ENCODE peak calls at places on chromosomes 16 and 17, in six cellular contexts. A is stimulated activated CD4-positive, alpha-beta T cell treated with anti-CD3 and anti-CD28 coated beads, Interleukin-2, amount 100 ng/mL, for 48 hours; D is AG08395; S is HTR-8/SVneo; P is substantia nigra; O is GF-D8. H is an unnamed sample.

GRCh38 chr17:63442549-63443035 is 3.5 kb downstream of the CYB561 start:
- DNase-seq in A (no peak), D (no peak), S (peak), P (no peak), O (no peak), H (no peak)

GRCh38 chr17:81097134-81097942 is 62.4 kb downstream of the BAIAP2 start:
- DNase-seq in A (peak), D (peak), S (peak), P (peak), O (no peak), H (no peak)

GRCh38 chr17:64655704-64656103 is 6.4 kb downstream of the SMURF2 start:
- DNase-seq in A (no peak), D (no peak), S (no peak), P (no peak), O (no peak), H (no peak)

GRCh38 chr16:87202346-87202745 is 114.8 kb downstream of the C16orf95 start:
- DNase-seq in A (no peak), D (peak), S (no peak), P (no peak), O (no peak), H (no peak)

GRCh38 chr16:30760160-30760559 is 1.7 kb downstream of the CFAP119 start:
- DNase-seq in A (no peak), D (no peak), S (no peak), P (no peak), O (no peak), H (no peak)

GRCh38 chr16:66427036-66427446 is at the start of gene BEAN1:
- DNase-seq in A (no peak), D (peak), S (peak), P (no peak), O (no peak), H (no peak)

GRCh38 chr16:53541326-53541725 is 38.3 kb upstream of the AKTIP start:
- DNase-seq in A (no peak), D (no peak), S (no peak), P (no peak), O (no peak), H (no peak)

GRCh38 chr16:82882982-82883863 is 256.5 kb downstream of the CDH13 start:
- DNase-seq in A (no peak), D (no peak), S (no peak), P (no peak), O (no peak), H (no peak)

GRCh38 chr17:16432017-16432416 is 16.6 kb downstream of the TRPV2 start:
- DNase-seq in A (no peak), D (no peak), S (no peak), P (no peak), O (no peak), H (no peak)

GRCh38 chr17:43669971-43670644 is 8.4 kb upstream of the MEOX1 start:
- DNase-seq in A (no peak), D (no peak), S (no peak), P (no peak), O (no peak), H (no peak)

GRCh38 chr17:8120520-8121443 is 2.5 kb upstream of the ALOXE3 start:
- DNase-seq in A (peak), D (peak), S (peak), P (no peak), O (peak), H (peak)

GRCh38 chr17:80649672-80650338 is 105.2 kb downstream of the RPTOR start:
- DNase-seq in A (peak), D (peak), S (peak), P (no peak), O (no peak), H (peak)

GRCh38 chr16:25151996-25152395 is 40.5 kb downstream of the LCMT1 start:
- DNase-seq in A (no peak), D (peak), S (peak), P (no peak), O (no peak), H (no peak)

GRCh38 chr16:73173396-73173795 is 125.5 kb upstream of the ZFHX3 start:
- DNase-seq in A (no peak), D (peak), S (no peak), P (no peak), O (no peak), H (no peak)

GRCh38 chr17:34519286-34519685 is 60.1 kb upstream of the TMEM132E start:
- DNase-seq in A (peak), D (no peak), S (no peak), P (no peak), O (no peak), H (no peak)

H was measured in stimulated activated naive B cell treated with anti-CD40 and anti-IgM and Interleukin-4, amounts not matched to agents 10 μg/mL and 1 μg/mL and 100 μg/mL, for 72 hours.